ENCODE peak calls at places on chromosomes 13 and 19, in four cellular contexts. One of them, this sample, is unnamed.

GRCh38 chr13:23570099-23570926 is at the start of gene TNFRSF19:
- DNase-seq in CD4-positive, CD25-positive, alpha-beta regulatory T cell: no peak
- DNase-seq in adipocyte: peak
- DNase-seq in iPS DF 6.9: no peak
- DNase-seq in this sample: peak

GRCh38 chr19:42076375-42076944 is 494 bp downstream of the ZNF574 start:
- DNase-seq in CD4-positive, CD25-positive, alpha-beta regulatory T cell: peak
- DNase-seq in adipocyte: peak
- DNase-seq in iPS DF 6.9: no peak
- DNase-seq in this sample: no peak

GRCh38 chr19:14542721-14543328 is 13.4 kb downstream of the TECR start:
- DNase-seq in iPS DF 6.9: no peak
- DNase-seq in CD4-positive, CD25-positive, alpha-beta regulatory T cell: no peak
- DNase-seq in adipocyte: no peak
- DNase-seq in this sample: peak

GRCh38 chr13:40319699-40320586 is 346.5 kb downstream of the FOXO1 start:
- DNase-seq in adipocyte: no peak
- DNase-seq in iPS DF 6.9: no peak
- DNase-seq in CD4-positive, CD25-positive, alpha-beta regulatory T cell: peak
- DNase-seq in this sample: no peak

GRCh38 chr13:71780546-71780945 is 86.5 kb downstream of the DACH1 start:
- DNase-seq in iPS DF 6.9: no peak
- DNase-seq in adipocyte: no peak
- DNase-seq in CD4-positive, CD25-positive, alpha-beta regulatory T cell: no peak
- DNase-seq in this sample: no peak

GRCh38 chr13:29758591-29759114 is 91.8 kb downstream of the UBL3 start:
- DNase-seq in CD4-positive, CD25-positive, alpha-beta regulatory T cell: peak
- DNase-seq in iPS DF 6.9: no peak
- DNase-seq in adipocyte: no peak
- DNase-seq in this sample: peak

GRCh38 chr19:15042003-15042402 is 7.3 kb upstream of the CASP14 start:
- DNase-seq in adipocyte: no peak
- DNase-seq in CD4-positive, CD25-positive, alpha-beta regulatory T cell: no peak
- DNase-seq in iPS DF 6.9: no peak
- DNase-seq in this sample: no peak

GRCh38 chr13:74132152-74132767 is 1.9 kb downstream of the KLF12 start:
- DNase-seq in CD4-positive, CD25-positive, alpha-beta regulatory T cell: peak
- DNase-seq in iPS DF 6.9: no peak
- DNase-seq in adipocyte: peak
- DNase-seq in this sample: peak

GRCh38 chr13:28586585-28587540 is 72.1 kb upstream of the POMP start:
- DNase-seq in adipocyte: no peak
- DNase-seq in CD4-positive, CD25-positive, alpha-beta regulatory T cell: no peak
- DNase-seq in iPS DF 6.9: no peak
- DNase-seq in this sample: no peak

GRCh38 chr13:110214637-110215036 is 92.3 kb downstream of the COL4A1 start:
- DNase-seq in iPS DF 6.9: no peak
- DNase-seq in adipocyte: no peak
- DNase-seq in CD4-positive, CD25-positive, alpha-beta regulatory T cell: no peak
- DNase-seq in this sample: no peak

GRCh38 chr13:94324409-94325147 is 154.9 kb downstream of the DCT start:
- DNase-seq in iPS DF 6.9: no peak
- DNase-seq in CD4-positive, CD25-positive, alpha-beta regulatory T cell: no peak
- DNase-seq in adipocyte: no peak
- DNase-seq in this sample: no peak

GRCh38 chr13:94322925-94323324 is 156.6 kb downstream of the DCT start:
- DNase-seq in CD4-positive, CD25-positive, alpha-beta regulatory T cell: no peak
- DNase-seq in adipocyte: no peak
- DNase-seq in iPS DF 6.9: no peak
- DNase-seq in this sample: no peak

GRCh38 chr13:94325148-94325528 is 154.3 kb downstream of the DCT start:
- DNase-seq in CD4-positive, CD25-positive, alpha-beta regulatory T cell: no peak
- DNase-seq in adipocyte: no peak
- DNase-seq in iPS DF 6.9: no peak
- DNase-seq in this sample: no peak

GRCh38 chr13:94325660-94326059 is 153.8 kb downstream of the DCT start:
- DNase-seq in adipocyte: no peak
- DNase-seq in iPS DF 6.9: no peak
- DNase-seq in CD4-positive, CD25-positive, alpha-beta regulatory T cell: no peak
- DNase-seq in this sample: peak

DNA sequence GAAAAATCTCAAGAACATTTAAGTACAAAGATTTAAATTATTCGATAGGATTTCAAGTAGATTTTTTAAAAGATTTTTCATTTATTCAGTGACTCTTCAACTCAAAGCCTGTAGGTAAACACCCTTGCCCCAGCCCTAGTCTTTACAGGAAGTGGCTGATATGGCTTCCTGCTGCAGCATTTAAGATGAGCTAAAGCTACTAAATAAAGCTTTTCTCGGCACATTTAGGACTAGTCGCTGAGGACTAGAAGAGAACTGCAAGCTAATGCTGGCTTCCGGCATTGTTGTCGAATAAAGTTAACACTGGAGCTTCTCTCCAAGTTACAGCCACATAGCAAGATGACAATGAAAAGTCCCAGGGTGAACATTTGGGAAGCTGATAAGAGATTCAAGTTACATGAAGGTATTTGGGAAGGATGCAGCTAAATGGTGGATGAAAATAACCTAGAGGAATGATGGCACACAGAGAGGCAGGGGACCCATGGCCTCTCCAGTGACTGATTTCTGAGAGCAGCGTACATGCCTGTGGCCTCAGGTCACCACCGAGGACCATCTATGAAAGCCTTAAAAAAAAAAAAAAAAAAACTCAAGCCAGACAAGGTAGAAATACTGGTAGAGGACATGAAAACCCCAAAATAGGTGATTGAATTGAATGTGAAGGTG is 155.6 kb downstream of the DCT start:
- DNase-seq in CD4-positive, CD25-positive, alpha-beta regulatory T cell: peak
- DNase-seq in adipocyte: no peak
- DNase-seq in iPS DF 6.9: no peak
- DNase-seq in this sample: no peak
- H3K4me3 ChIP-seq in CD4-positive, CD25-positive, alpha-beta regulatory T cell: peak
- H3K4me3 ChIP-seq in adipocyte: no peak
- H3K4me3 ChIP-seq in iPS DF 6.9: no peak
- H3K4me3 ChIP-seq in this sample: no peak

GRCh38 chr19:13026478-13026999 is 31.3 kb downstream of the NFIX start:
- DNase-seq in iPS DF 6.9: no peak
- DNase-seq in adipocyte: peak
- DNase-seq in CD4-positive, CD25-positive, alpha-beta regulatory T cell: no peak
- DNase-seq in this sample: no peak

GRCh38 chr19:13027031-13027430 is 31.8 kb downstream of the NFIX start:
- DNase-seq in adipocyte: no peak
- DNase-seq in iPS DF 6.9: no peak
- DNase-seq in CD4-positive, CD25-positive, alpha-beta regulatory T cell: no peak
- DNase-seq in this sample: no peak

GRCh38 chr19:13025819-13026477 is 30.7 kb downstream of the NFIX start:
- DNase-seq in iPS DF 6.9: no peak
- DNase-seq in adipocyte: peak
- DNase-seq in CD4-positive, CD25-positive, alpha-beta regulatory T cell: no peak
- DNase-seq in this sample: no peak

GRCh38 chr19:13028027-13028426 is 32.8 kb downstream of the NFIX start:
- DNase-seq in adipocyte: no peak
- DNase-seq in CD4-positive, CD25-positive, alpha-beta regulatory T cell: no peak
- DNase-seq in iPS DF 6.9: no peak
- DNase-seq in this sample: no peak

DNA sequence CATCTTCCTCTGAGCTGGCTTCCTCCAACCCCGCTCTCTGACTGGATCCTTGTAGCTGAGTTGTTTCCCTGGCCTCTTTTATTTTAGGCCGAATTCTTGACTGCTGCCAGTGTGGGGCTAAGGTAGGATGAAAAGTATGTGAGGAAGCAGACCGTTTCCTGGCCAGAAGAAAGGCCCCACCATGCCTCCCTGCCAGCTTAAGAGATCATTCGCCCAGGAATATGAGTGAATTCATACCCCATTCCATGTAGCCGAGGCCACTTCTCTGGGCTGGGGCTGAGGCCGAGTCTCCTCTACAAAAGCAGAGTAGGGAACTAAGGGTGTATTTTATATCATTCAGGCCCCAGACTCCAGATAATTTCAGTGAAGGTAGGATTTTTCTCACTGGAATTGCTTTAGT is 32.3 kb downstream of the NFIX start:
- DNase-seq in adipocyte: no peak
- DNase-seq in iPS DF 6.9: no peak
- DNase-seq in CD4-positive, CD25-positive, alpha-beta regulatory T cell: no peak
- DNase-seq in this sample: no peak
- H3K4me3 ChIP-seq in adipocyte: peak
- H3K4me3 ChIP-seq in iPS DF 6.9: no peak
- H3K4me3 ChIP-seq in CD4-positive, CD25-positive, alpha-beta regulatory T cell: no peak
- H3K4me3 ChIP-seq in this sample: no peak

GRCh38 chr13:43986395-43986794 is 106.7 kb downstream of the LACC1 start:
- DNase-seq in adipocyte: no peak
- DNase-seq in iPS DF 6.9: no peak
- DNase-seq in CD4-positive, CD25-positive, alpha-beta regulatory T cell: no peak
- DNase-seq in this sample: no peak
- H3K4me3 ChIP-seq in adipocyte: no peak
- H3K4me3 ChIP-seq in iPS DF 6.9: no peak
- H3K4me3 ChIP-seq in CD4-positive, CD25-positive, alpha-beta regulatory T cell: no peak
- H3K4me3 ChIP-seq in this sample: no peak

DNA sequence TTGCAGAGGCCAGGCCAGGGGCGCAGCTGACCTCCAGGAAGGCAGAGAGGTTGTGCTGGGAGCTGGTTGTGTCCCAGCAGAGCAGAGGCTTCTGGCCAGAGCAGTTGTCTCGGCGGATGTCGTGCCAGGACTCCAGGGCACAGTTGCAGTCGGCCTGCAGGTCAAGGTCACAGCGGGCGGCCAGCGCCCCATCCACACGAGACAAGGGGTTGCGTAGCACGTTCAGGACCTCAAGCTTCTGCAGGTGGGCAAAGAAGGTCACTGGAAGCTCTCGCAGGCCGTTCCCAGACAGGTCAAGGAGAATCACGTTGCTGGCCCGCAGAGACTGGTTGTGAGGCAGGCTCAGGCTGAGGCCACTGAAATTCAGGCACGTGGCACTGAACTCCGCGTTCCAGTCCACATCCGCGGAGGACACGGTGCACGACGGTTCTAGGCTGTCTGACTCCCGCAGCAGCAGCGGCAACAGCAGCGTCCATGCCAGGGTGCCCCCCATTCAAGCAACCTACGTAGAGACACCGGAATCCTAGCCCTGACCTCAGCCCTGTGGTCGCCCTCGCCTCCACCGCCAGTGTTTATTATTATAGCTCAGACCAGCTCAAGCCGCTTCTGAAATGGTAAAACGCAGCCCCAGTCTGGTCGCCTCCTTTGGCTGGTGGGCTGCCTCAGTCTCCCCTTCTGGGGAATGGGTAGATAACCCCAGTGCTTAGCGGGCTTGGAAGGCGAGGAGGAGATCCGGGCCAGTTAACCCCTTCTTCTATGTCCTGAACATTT is 766 bp downstream of the LRRC25 start:
- DNase-seq in adipocyte: no peak
- DNase-seq in iPS DF 6.9: no peak
- DNase-seq in CD4-positive, CD25-positive, alpha-beta regulatory T cell: no peak
- DNase-seq in this sample: no peak
- H3K4me3 ChIP-seq in adipocyte: no peak
- H3K4me3 ChIP-seq in iPS DF 6.9: no peak
- H3K4me3 ChIP-seq in CD4-positive, CD25-positive, alpha-beta regulatory T cell: no peak
- H3K4me3 ChIP-seq in this sample: no peak

GRCh38 chr19:53597023-53597422 is 34.8 kb upstream of the DPRX start:
- DNase-seq in adipocyte: peak
- DNase-seq in CD4-positive, CD25-positive, alpha-beta regulatory T cell: no peak
- DNase-seq in iPS DF 6.9: no peak
- DNase-seq in this sample: no peak

GRCh38 chr19:53598361-53598760 is 33.4 kb upstream of the DPRX start:
- DNase-seq in CD4-positive, CD25-positive, alpha-beta regulatory T cell: no peak
- DNase-seq in iPS DF 6.9: no peak
- DNase-seq in adipocyte: no peak
- DNase-seq in this sample: no peak

GRCh38 chr19:53595510-53595867 is 36.3 kb upstream of the DPRX start:
- DNase-seq in adipocyte: no peak
- DNase-seq in CD4-positive, CD25-positive, alpha-beta regulatory T cell: no peak
- DNase-seq in iPS DF 6.9: no peak
- DNase-seq in this sample: no peak

GRCh38 chr19:53594811-53595509 is 36.8 kb upstream of the DPRX start:
- DNase-seq in iPS DF 6.9: peak
- DNase-seq in CD4-positive, CD25-positive, alpha-beta regulatory T cell: no peak
- DNase-seq in adipocyte: no peak
- DNase-seq in this sample: no peak

GRCh38 chr19:53596056-53596455 is 35.7 kb upstream of the DPRX start:
- DNase-seq in adipocyte: no peak
- DNase-seq in CD4-positive, CD25-positive, alpha-beta regulatory T cell: no peak
- DNase-seq in iPS DF 6.9: no peak
- DNase-seq in this sample: no peak
- H3K4me3 ChIP-seq in adipocyte: no peak
- H3K4me3 ChIP-seq in CD4-positive, CD25-positive, alpha-beta regulatory T cell: no peak
- H3K4me3 ChIP-seq in iPS DF 6.9: no peak
- H3K4me3 ChIP-seq in this sample: no peak

GRCh38 chr13:21478881-21479808 is 20.0 kb upstream of the ZDHHC20 start:
- DNase-seq in iPS DF 6.9: no peak
- DNase-seq in CD4-positive, CD25-positive, alpha-beta regulatory T cell: peak
- DNase-seq in adipocyte: peak
- DNase-seq in this sample: peak
- H3K4me3 ChIP-seq in iPS DF 6.9: no peak
- H3K4me3 ChIP-seq in CD4-positive, CD25-positive, alpha-beta regulatory T cell: peak
- H3K4me3 ChIP-seq in adipocyte: peak
- H3K4me3 ChIP-seq in this sample: peak